ENCODE peak calls at places on chromosomes 7 and 10, in nine cellular contexts. J is naive B cell; G is sciatic nerve; C is colonic mucosa; K is GM20000; M is CD8-positive, alpha-beta T cell; O is mucosa of descending colon; I is HT1080; N is putamen. X is an unnamed sample.

GRCh38 chr7:96303105-96303685 is 18.7 kb downstream of the SLC25A13 start:
- DNase-seq in J (no peak), G (no peak), C (peak), K (no peak), M (no peak), O (peak), I (no peak), N (no peak), X (no peak)

GRCh38 chr7:5077740-5078139 is 32.1 kb downstream of the RBAK start:
- DNase-seq in J (no peak), G (no peak), C (no peak), K (no peak), M (no peak), O (no peak), I (no peak), N (no peak), X (no peak)

GRCh38 chr7:132430863-132431822 is 145.1 kb downstream of the PLXNA4 start:
- DNase-seq in J (no peak), G (no peak), C (peak), K (no peak), M (peak), O (peak), I (peak), N (no peak), X (peak)

GRCh38 chr7:98133181-98133580 is 26.5 kb downstream of the LMTK2 start:
- DNase-seq in J (peak), G (no peak), C (peak), K (peak), M (peak), O (peak), I (peak), N (no peak), X (no peak)

GRCh38 chr10:103227416-103227815 is 18.3 kb upstream of the RPEL1 start:
- DNase-seq in J (no peak), G (no peak), C (no peak), K (no peak), M (no peak), O (no peak), I (no peak), N (no peak), X (no peak)

GRCh38 chr7:34277016-34277800 is 371.9 kb downstream of the BMPER start:
- DNase-seq in J (no peak), G (no peak), C (no peak), K (peak), M (no peak), O (no peak), I (peak), N (no peak), X (peak)

GRCh38 chr7:129719980-129720732 is 108.6 kb downstream of the NRF1 start:
- DNase-seq in J (no peak), G (no peak), C (no peak), K (no peak), M (no peak), O (no peak), I (no peak), N (no peak), X (no peak)

GRCh38 chr10:114917927-114918672 is 19.9 kb upstream of the TRUB1 start:
- DNase-seq in J (no peak), G (no peak), C (no peak), K (no peak), M (no peak), O (no peak), I (peak), N (no peak), X (no peak)

GRCh38 chr7:30915751-30916150 is 4.1 kb downstream of the AQP1 start:
- DNase-seq in J (no peak), G (no peak), C (no peak), K (no peak), M (no peak), O (no peak), I (no peak), N (no peak), X (no peak)

GRCh38 chr10:118701529-118702323 is 53.0 kb downstream of the CACUL1 start:
- DNase-seq in J (no peak), G (no peak), C (no peak), K (no peak), M (no peak), O (no peak), I (no peak), N (no peak), X (no peak)

GRCh38 chr7:20330176-20330796 is 414 bp upstream of the ITGB8 start:
- DNase-seq in J (peak), G (peak), C (peak), K (peak), M (peak), O (peak), I (peak), N (peak), X (peak)

GRCh38 chr10:6232846-6233724 is 30.4 kb downstream of the PFKFB3 start:
- DNase-seq in J (no peak), G (no peak), C (no peak), K (peak), M (no peak), O (no peak), I (no peak), N (no peak), X (no peak)

GRCh38 chr7:71236488-71237179 is 104.7 kb downstream of the GALNT17 start:
- DNase-seq in J (no peak), G (no peak), C (no peak), K (no peak), M (no peak), O (no peak), I (no peak), N (no peak), X (no peak)

GRCh38 chr10:10527861-10528562 is 489.7 kb upstream of the CELF2 start:
- DNase-seq in J (no peak), G (no peak), C (no peak), K (no peak), M (no peak), O (no peak), I (no peak), N (no peak), X (no peak)

GRCh38 chr10:788796-789748 is 99.6 kb upstream of the DIP2C start:
- DNase-seq in J (peak), G (peak), C (peak), K (peak), M (no peak), O (peak), I (no peak), N (peak), X (peak)

GRCh38 chr7:100556541-100556940 is 17.2 kb downstream of the SAP25 start:
- DNase-seq in J (no peak), G (no peak), C (no peak), K (no peak), M (no peak), O (no peak), I (no peak), N (no peak), X (peak)

GRCh38 chr10:110265573-110266193 is 39.0 kb downstream of the SMNDC1 start:
- DNase-seq in J (no peak), G (no peak), C (no peak), K (no peak), M (no peak), O (no peak), I (no peak), N (no peak), X (no peak)

GRCh38 chr10:11793762-11794479 is 29.2 kb upstream of the PROSER2 start:
- DNase-seq in J (no peak), G (no peak), C (no peak), K (no peak), M (no peak), O (no peak), I (peak), N (no peak), X (peak)

GRCh38 chr7:156999611-157000046 is 10.8 kb downstream of the MNX1 start:
- DNase-seq in J (no peak), G (peak), C (peak), K (peak), M (no peak), O (peak), I (no peak), N (no peak), X (no peak)

GRCh38 chr7:129902788-129903422 is 49.9 kb downstream of the UBE2H start:
- DNase-seq in J (no peak), G (no peak), C (no peak), K (no peak), M (no peak), O (no peak), I (no peak), N (no peak), X (no peak)

GRCh38 chr7:102415685-102416225 is 17.6 kb upstream of the ORAI2 start:
- DNase-seq in J (peak), G (no peak), C (no peak), K (no peak), M (peak), O (no peak), I (no peak), N (no peak), X (no peak)

GRCh38 chr10:62817763-62818425 is 1.7 kb upstream of the EGR2 start:
- DNase-seq in J (peak), G (peak), C (peak), K (peak), M (peak), O (peak), I (peak), N (no peak), X (peak)

GRCh38 chr7:45915606-45916005 is 5.5 kb downstream of the IGFBP3 start:
- DNase-seq in J (no peak), G (no peak), C (no peak), K (no peak), M (no peak), O (no peak), I (peak), N (no peak), X (no peak)

GRCh38 chr10:71251319-71251718 is 38.9 kb downstream of the UNC5B start:
- DNase-seq in J (no peak), G (no peak), C (no peak), K (no peak), M (no peak), O (no peak), I (no peak), N (no peak), X (no peak)

GRCh38 chr10:86671419-86671818 is 3.1 kb downstream of the LDB3 start:
- DNase-seq in J (no peak), G (no peak), C (peak), K (no peak), M (no peak), O (peak), I (no peak), N (no peak), X (no peak)

GRCh38 chr10:61175331-61175730 is 231.3 kb upstream of the RHOBTB1 start:
- DNase-seq in J (no peak), G (no peak), C (no peak), K (no peak), M (no peak), O (no peak), I (no peak), N (no peak), X (no peak)

GRCh38 chr10:67839957-67840356 is 2.0 kb upstream of the DNAJC12 start:
- DNase-seq in J (no peak), G (no peak), C (no peak), K (no peak), M (no peak), O (no peak), I (peak), N (no peak), X (peak)

GRCh38 chr10:76984559-76985443 is 652.8 kb downstream of the KCNMA1 start:
- DNase-seq in J (peak), G (peak), C (peak), K (peak), M (peak), O (peak), I (peak), N (peak), X (peak)

GRCh38 chr7:128728608-128729007 is 10.6 kb upstream of the CALU start:
- DNase-seq in J (no peak), G (no peak), C (no peak), K (no peak), M (no peak), O (no peak), I (peak), N (no peak), X (no peak)

GRCh38 chr7:98867271-98867701 is 2.5 kb downstream of the TMEM130 start:
- DNase-seq in J (no peak), G (no peak), C (no peak), K (no peak), M (no peak), O (no peak), I (no peak), N (no peak), X (no peak)

GRCh38 chr10:28692050-28692449 is 14.7 kb downstream of the BAMBI start:
- DNase-seq in J (no peak), G (no peak), C (no peak), K (no peak), M (no peak), O (no peak), I (no peak), N (no peak), X (no peak)

GRCh38 chr10:78802866-78803265 is 265.9 kb upstream of the ZMIZ1 start:
- DNase-seq in J (no peak), G (peak), C (peak), K (no peak), M (no peak), O (peak), I (peak), N (no peak), X (peak)

GRCh38 chr10:52491246-52492000 is 177.3 kb downstream of the DKK1 start:
- DNase-seq in J (no peak), G (no peak), C (no peak), K (no peak), M (no peak), O (no peak), I (peak), N (no peak), X (peak)

GRCh38 chr7:139734395-139734794 is 43.4 kb downstream of the HIPK2 start:
- DNase-seq in J (no peak), G (no peak), C (no peak), K (no peak), M (no peak), O (no peak), I (peak), N (no peak), X (peak)

GRCh38 chr7:116779222-116779621 is 83.2 kb upstream of the CAPZA2 start:
- DNase-seq in J (no peak), G (no peak), C (no peak), K (no peak), M (no peak), O (no peak), I (no peak), N (no peak), X (no peak)